ENCODE peak calls at places on chromosomes 4 and X, in eight cellular contexts. One of them, this sample, is unnamed.

GRCh38 chr4:163493643-163494359 is 689 bp upstream of the TMA16 start:
- DNase-seq in A549: peak; percentile 16
- DNase-seq in iris pigment epithelial cell: no peak
- DNase-seq in GM13976: peak; percentile 52
- DNase-seq in SJCRH30: no peak
- DNase-seq in T-helper 2 cell: no peak
- DNase-seq in activated CD4-positive, alpha-beta T cell treated with anti-CD3 and anti-CD28 coated beads, Interleukin-2, amount 50 U/mL, for 48 hours: peak; percentile 21
- DNase-seq in NCI-H1092: no peak
- DNase-seq in this sample: no peak

GRCh38 chr4:77617203-77617602 is 11.6 kb downstream of the CXCL13 start:
- DNase-seq in activated CD4-positive, alpha-beta T cell treated with anti-CD3 and anti-CD28 coated beads, Interleukin-2, amount 50 U/mL, for 48 hours: no peak
- DNase-seq in T-helper 2 cell: no peak
- DNase-seq in A549: peak; percentile 12
- DNase-seq in SJCRH30: no peak
- DNase-seq in iris pigment epithelial cell: peak; percentile 38
- DNase-seq in GM13976: no peak
- DNase-seq in NCI-H1092: no peak
- DNase-seq in this sample: no peak

GRCh38 chrX:274904-275475 is 6.2 kb upstream of the PLCXD1 start:
- DNase-seq in activated CD4-positive, alpha-beta T cell treated with anti-CD3 and anti-CD28 coated beads, Interleukin-2, amount 50 U/mL, for 48 hours: no peak
- DNase-seq in T-helper 2 cell: no peak
- DNase-seq in GM13976: no peak
- DNase-seq in iris pigment epithelial cell: no peak
- DNase-seq in A549: no peak
- DNase-seq in NCI-H1092: no peak
- DNase-seq in SJCRH30: peak; percentile 23
- DNase-seq in this sample: no peak

GRCh38 chr4:152255437-152255836 is 280.5 kb downstream of the FBXW7 start:
- DNase-seq in SJCRH30: no peak
- DNase-seq in T-helper 2 cell: no peak
- DNase-seq in A549: no peak
- DNase-seq in NCI-H1092: peak; percentile 59
- DNase-seq in activated CD4-positive, alpha-beta T cell treated with anti-CD3 and anti-CD28 coated beads, Interleukin-2, amount 50 U/mL, for 48 hours: peak; percentile 53
- DNase-seq in iris pigment epithelial cell: peak; percentile 13
- DNase-seq in GM13976: peak; percentile 47
- DNase-seq in this sample: peak; percentile 83

GRCh38 chr4:71456841-71457240 is 118.0 kb downstream of the SLC4A4 start:
- DNase-seq in A549: peak; percentile 67
- DNase-seq in activated CD4-positive, alpha-beta T cell treated with anti-CD3 and anti-CD28 coated beads, Interleukin-2, amount 50 U/mL, for 48 hours: no peak
- DNase-seq in T-helper 2 cell: no peak
- DNase-seq in NCI-H1092: no peak
- DNase-seq in GM13976: no peak
- DNase-seq in SJCRH30: no peak
- DNase-seq in iris pigment epithelial cell: peak; percentile 68
- DNase-seq in this sample: no peak

GRCh38 chrX:153981771-153982533 is 9.4 kb downstream of the TMEM187 start:
- DNase-seq in T-helper 2 cell: peak; percentile 61
- DNase-seq in A549: no peak
- DNase-seq in GM13976: no peak
- DNase-seq in NCI-H1092: no peak
- DNase-seq in iris pigment epithelial cell: peak; percentile 71
- DNase-seq in SJCRH30: no peak
- DNase-seq in activated CD4-positive, alpha-beta T cell treated with anti-CD3 and anti-CD28 coated beads, Interleukin-2, amount 50 U/mL, for 48 hours: peak; percentile 72
- DNase-seq in this sample: peak; percentile 83

GRCh38 chr4:153233761-153234371 is 29.6 kb downstream of the TRIM2 start:
- DNase-seq in SJCRH30: peak; percentile 25
- DNase-seq in iris pigment epithelial cell: peak; percentile 92
- DNase-seq in T-helper 2 cell: no peak
- DNase-seq in A549: peak; percentile 38
- DNase-seq in GM13976: no peak
- DNase-seq in NCI-H1092: no peak
- DNase-seq in activated CD4-positive, alpha-beta T cell treated with anti-CD3 and anti-CD28 coated beads, Interleukin-2, amount 50 U/mL, for 48 hours: no peak
- DNase-seq in this sample: no peak

GRCh38 chr4:125105561-125105960 is 209.2 kb upstream of the FAT4 start:
- DNase-seq in SJCRH30: no peak
- DNase-seq in iris pigment epithelial cell: peak; percentile 80
- DNase-seq in NCI-H1092: no peak
- DNase-seq in A549: no peak
- DNase-seq in activated CD4-positive, alpha-beta T cell treated with anti-CD3 and anti-CD28 coated beads, Interleukin-2, amount 50 U/mL, for 48 hours: no peak
- DNase-seq in T-helper 2 cell: no peak
- DNase-seq in GM13976: no peak
- DNase-seq in this sample: no peak

GRCh38 chr4:120034913-120035312 is 31.7 kb downstream of the MAD2L1 start:
- DNase-seq in A549: no peak
- DNase-seq in iris pigment epithelial cell: peak; percentile 30
- DNase-seq in GM13976: no peak
- DNase-seq in activated CD4-positive, alpha-beta T cell treated with anti-CD3 and anti-CD28 coated beads, Interleukin-2, amount 50 U/mL, for 48 hours: no peak
- DNase-seq in SJCRH30: no peak
- DNase-seq in NCI-H1092: no peak
- DNase-seq in T-helper 2 cell: no peak
- DNase-seq in this sample: no peak

This sample was measured in activated CD4-positive, alpha-beta memory T cell treated with anti-CD3 and anti-CD28 coated beads, Interleukin-2, amount 10 ng/mL, durations not matched to agents 7 days and 5 days.